ENCODE peak calls at places on chromosomes 11 and 22, in eight cellular contexts. U is ovary, L is tibial artery, C is heart left ventricle, B is HFFc6, W is neural progenitor cell, A is GM10248, F is esophagus squamous epithelium. D is an unnamed sample.

GRCh38 chr11:63599211-63600122 is 14.8 kb downstream of the PLAAT3 start:
- DNase-seq in B (peak), L (no peak), W (no peak), F (no peak), A (no peak), C (no peak), U (no peak), D (peak)

GRCh38 chr11:43747130-43747802 is 66.7 kb downstream of the HSD17B12 start:
- DNase-seq in F (no peak), A (no peak), W (no peak), B (no peak), L (no peak), C (no peak), U (no peak), D (no peak)

GRCh38 chr22:20813056-20813455 is 39.1 kb downstream of the SERPIND1 start:
- DNase-seq in F (no peak), C (no peak), B (no peak), A (no peak), W (no peak), U (no peak), L (no peak), D (no peak)

GRCh38 chr22:36285017-36285416 is 32.1 kb downstream of the APOL1 start:
- DNase-seq in B (no peak), U (peak), C (no peak), W (no peak), A (no peak), L (no peak), F (no peak), D (no peak)

GRCh38 chr22:45499746-45500145 is 2.9 kb upstream of the FBLN1 start:
- DNase-seq in U (peak), F (no peak), W (no peak), B (no peak), C (peak), A (no peak), L (peak), D (no peak)

GRCh38 chr11:15806217-15806616 is 550.1 kb downstream of the SOX6 start:
- DNase-seq in A (no peak), B (no peak), C (no peak), U (no peak), F (no peak), W (no peak), L (no peak), D (no peak)

GRCh38 chr11:86802601-86803051 is 2.3 kb downstream of the PRSS23 start:
- DNase-seq in B (peak), U (no peak), F (no peak), A (no peak), C (no peak), L (no peak), W (peak), D (peak)

GRCh38 chr11:110165039-110165438 is 71.8 kb downstream of the ZC3H12C start:
- DNase-seq in B (no peak), L (no peak), W (no peak), C (no peak), A (no peak), F (no peak), U (no peak), D (no peak)

GRCh38 chr11:16299884-16300778 is 56.2 kb downstream of the SOX6 start:
- DNase-seq in A (no peak), U (no peak), W (no peak), F (no peak), B (no peak), L (no peak), C (no peak), D (no peak)

GRCh38 chr11:45732343-45732742 is 66.9 kb upstream of the CHST1 start:
- DNase-seq in A (no peak), C (no peak), F (no peak), B (no peak), U (no peak), W (no peak), L (no peak), D (no peak)

GRCh38 chr22:50261615-50262459 is at the start of gene MAPK12:
- DNase-seq in F (no peak), W (peak), L (no peak), C (peak), U (peak), A (peak), B (no peak), D (no peak)

GRCh38 chr22:36113121-36113520 is 47.4 kb downstream of the APOL3 start:
- DNase-seq in B (no peak), C (no peak), W (no peak), F (no peak), U (no peak), L (no peak), A (no peak), D (no peak)

GRCh38 chr11:83951521-83951920 is 665.4 kb upstream of the CCDC90B start:
- DNase-seq in F (no peak), C (no peak), L (no peak), A (no peak), W (no peak), B (no peak), U (no peak), D (no peak)

GRCh38 chr22:27105142-27106025 is 448.0 kb downstream of the MIAT start:
- DNase-seq in U (peak), W (no peak), B (peak), A (no peak), C (peak), L (peak), F (no peak), D (peak)

GRCh38 chr11:45665206-45665932 is at the start of gene CHST1:
- DNase-seq in F (no peak), B (no peak), W (peak), U (peak), L (peak), A (no peak), C (peak), D (no peak)

GRCh38 chr11:61871158-61871597 is 20.2 kb downstream of the FADS3 start:
- DNase-seq in L (peak), F (no peak), A (peak), W (peak), B (peak), C (peak), U (peak), D (peak)

GRCh38 chr22:18905540-18906409 is at the start of gene DGCR6:
- DNase-seq in W (no peak), F (no peak), C (no peak), B (no peak), A (no peak), L (no peak), U (no peak), D (no peak)

GRCh38 chr11:124740277-124740882 is 638 bp downstream of the NRGN start:
- DNase-seq in W (peak), A (peak), L (no peak), C (peak), F (no peak), B (no peak), U (no peak), D (no peak)

GRCh38 chr11:6298605-6299004 is 21.7 kb downstream of the CAVIN3 start:
- DNase-seq in U (no peak), W (peak), F (no peak), A (no peak), B (peak), C (peak), L (no peak), D (no peak)

GRCh38 chr11:131904756-131905155 is 534.3 kb downstream of the NTM start:
- DNase-seq in W (peak), A (no peak), C (no peak), B (no peak), U (no peak), F (no peak), L (no peak), D (no peak)

GRCh38 chr11:117572129-117572528 is 224.9 kb downstream of the DSCAML1 start:
- DNase-seq in C (no peak), W (no peak), A (no peak), B (no peak), F (no peak), U (peak), L (no peak), D (no peak)

GRCh38 chr11:47216141-47216798 is 1.5 kb downstream of the DDB2 start:
- DNase-seq in B (peak), U (peak), L (peak), A (peak), F (no peak), C (peak), W (peak), D (no peak)
- TF ChIP-seq CTCF in B (peak), U (no peak), L (no peak), A (peak), F (no peak), C (no peak), W (peak), D (peak)

DNA sequence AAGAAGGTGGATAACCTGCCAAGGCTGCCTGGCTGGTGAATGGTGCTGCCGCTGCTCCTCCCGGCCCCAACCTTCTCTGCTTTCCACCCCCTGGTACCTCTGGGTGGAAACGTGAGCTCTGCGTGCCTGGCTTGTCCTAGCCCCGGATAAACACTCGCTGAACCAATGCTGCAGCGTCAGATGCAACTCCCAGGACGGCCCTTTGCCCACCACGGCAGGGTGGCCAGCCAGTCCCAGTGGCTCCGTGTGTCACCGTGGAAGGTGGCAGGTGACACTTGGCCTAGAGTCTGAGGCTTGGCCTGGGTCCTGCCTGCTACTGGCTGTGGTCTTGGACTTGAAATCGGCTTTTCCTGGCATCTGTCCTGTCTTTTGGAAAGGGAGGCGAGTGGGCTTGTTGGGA is 47.7 kb downstream of the TPCN2 start:
- DNase-seq in A (no peak), L (no peak), C (no peak), U (no peak), F (no peak), B (no peak), W (no peak), D (no peak)
- TF ChIP-seq CTCF in A (no peak), L (no peak), C (no peak), U (no peak), F (no peak), B (no peak), W (no peak), D (no peak)

GRCh38 chr11:72352859-72353551 is 81.3 kb downstream of the CLPB start:
- DNase-seq in F (no peak), L (no peak), B (peak), U (no peak), C (no peak), W (peak), A (peak), D (peak)
- TF ChIP-seq CTCF in F (no peak), L (no peak), B (peak), U (no peak), C (peak), W (peak), A (peak), D (peak)

DNA sequence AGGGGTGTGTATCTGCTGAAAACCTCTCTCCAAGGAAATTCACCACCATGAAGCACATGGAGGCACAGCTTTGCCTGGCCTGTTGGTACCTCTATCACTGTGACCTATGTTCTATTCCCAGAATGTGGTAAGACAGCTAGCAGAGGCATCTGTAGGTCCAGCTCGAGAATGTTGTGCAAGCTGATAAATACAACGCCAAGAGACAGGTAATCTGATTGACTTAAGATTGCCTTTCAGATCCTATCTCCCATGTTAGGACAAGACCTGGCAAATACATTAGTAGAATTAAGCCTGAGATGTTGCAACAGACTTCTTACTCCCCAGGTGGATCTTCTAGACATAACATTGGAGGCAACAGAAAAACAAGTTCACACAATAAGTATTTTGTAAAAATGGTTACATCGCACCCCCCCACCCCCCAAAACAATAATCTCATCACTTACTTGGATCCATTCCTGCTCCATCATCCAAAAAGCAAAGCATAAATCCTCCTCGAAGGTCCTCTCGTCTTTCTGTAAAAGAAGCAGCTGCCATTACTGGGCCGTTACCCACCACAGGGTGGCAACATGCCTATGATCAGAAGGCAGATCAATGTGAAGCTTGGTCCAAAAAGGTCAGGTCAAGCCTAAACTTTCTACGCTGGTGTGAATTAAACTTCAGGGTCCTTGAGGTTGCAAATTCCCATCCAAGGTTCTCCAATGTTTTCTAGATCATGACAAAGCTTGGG is 18.5 kb downstream of the MORC2 start:
- DNase-seq in L (no peak), C (no peak), W (no peak), A (no peak), U (no peak), F (no peak), B (no peak), D (no peak)
- TF ChIP-seq CTCF in L (no peak), C (no peak), W (no peak), A (no peak), U (no peak), F (no peak), B (peak), D (no peak)

DNA sequence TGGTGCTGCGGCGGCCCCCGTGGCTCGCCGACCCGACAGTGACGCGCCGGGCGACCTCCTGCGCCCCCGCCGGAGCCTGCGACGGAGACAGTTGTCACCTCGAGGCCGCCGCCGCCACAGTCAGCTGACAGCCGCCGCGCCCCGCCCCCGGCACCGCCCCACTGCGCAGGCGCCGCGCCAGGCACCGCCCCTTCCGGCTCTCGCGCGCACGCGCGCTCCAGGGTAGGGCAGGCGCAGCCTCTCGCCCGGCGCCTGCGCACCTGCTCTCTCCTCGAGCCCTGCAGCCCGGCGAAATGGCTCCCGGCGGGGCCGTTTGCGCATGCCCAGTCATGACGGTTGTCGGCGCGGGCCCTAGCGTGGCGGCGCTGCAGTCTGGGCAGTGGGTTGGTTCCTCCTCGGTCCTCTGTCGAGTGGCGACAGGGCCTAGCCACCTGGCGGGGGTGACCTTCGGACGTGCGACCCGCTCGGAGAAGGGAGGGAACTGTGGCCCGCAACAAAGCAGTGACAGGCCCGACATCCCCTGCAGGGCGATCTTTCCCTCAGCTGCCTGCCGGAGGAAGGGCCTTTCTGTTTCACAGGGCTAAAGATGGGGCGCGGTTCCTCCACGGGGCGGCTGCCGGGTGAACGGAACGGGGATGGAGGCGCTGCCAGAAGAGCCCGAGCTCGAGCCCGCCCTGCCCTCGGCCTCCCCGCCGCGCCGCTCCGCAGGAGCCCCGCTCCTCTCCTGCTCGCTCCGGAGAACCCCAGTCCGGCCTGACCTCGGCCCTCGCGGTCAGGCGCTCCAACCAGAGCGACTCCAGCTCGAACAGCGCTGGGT is at the start of gene TOLLIP:
- DNase-seq in A (peak), W (peak), C (peak), L (peak), F (peak), U (peak), B (peak), D (peak)
- TF ChIP-seq CTCF in A (peak), W (peak), C (peak), L (peak), F (peak), U (no peak), B (no peak), D (peak)

GRCh38 chr11:559020-559620 is 1.4 kb downstream of the LMNTD2 start:
- DNase-seq in F (no peak), C (no peak), L (no peak), B (no peak), A (no peak), W (no peak), U (no peak), D (no peak)
- TF ChIP-seq CTCF in F (no peak), C (no peak), L (no peak), B (peak), A (no peak), W (no peak), U (no peak), D (no peak)

GRCh38 chr11:111297696-111298095 is 650 bp upstream of the POU2AF3 start:
- DNase-seq in W (no peak), C (no peak), F (no peak), U (no peak), A (no peak), L (no peak), B (no peak), D (no peak)

GRCh38 chr11:111300569-111300968 is 2.2 kb downstream of the POU2AF3 start:
- DNase-seq in W (no peak), L (no peak), B (no peak), F (no peak), C (no peak), U (no peak), A (no peak), D (no peak)

GRCh38 chr11:111298466-111299110 is at the start of gene POU2AF3:
- DNase-seq in W (no peak), C (no peak), L (no peak), F (no peak), A (peak), B (no peak), U (no peak), D (no peak)

GRCh38 chr11:111301004-111301839 is 2.9 kb downstream of the POU2AF3 start:
- DNase-seq in L (no peak), U (no peak), W (no peak), A (no peak), C (no peak), B (no peak), F (no peak), D (no peak)

DNA sequence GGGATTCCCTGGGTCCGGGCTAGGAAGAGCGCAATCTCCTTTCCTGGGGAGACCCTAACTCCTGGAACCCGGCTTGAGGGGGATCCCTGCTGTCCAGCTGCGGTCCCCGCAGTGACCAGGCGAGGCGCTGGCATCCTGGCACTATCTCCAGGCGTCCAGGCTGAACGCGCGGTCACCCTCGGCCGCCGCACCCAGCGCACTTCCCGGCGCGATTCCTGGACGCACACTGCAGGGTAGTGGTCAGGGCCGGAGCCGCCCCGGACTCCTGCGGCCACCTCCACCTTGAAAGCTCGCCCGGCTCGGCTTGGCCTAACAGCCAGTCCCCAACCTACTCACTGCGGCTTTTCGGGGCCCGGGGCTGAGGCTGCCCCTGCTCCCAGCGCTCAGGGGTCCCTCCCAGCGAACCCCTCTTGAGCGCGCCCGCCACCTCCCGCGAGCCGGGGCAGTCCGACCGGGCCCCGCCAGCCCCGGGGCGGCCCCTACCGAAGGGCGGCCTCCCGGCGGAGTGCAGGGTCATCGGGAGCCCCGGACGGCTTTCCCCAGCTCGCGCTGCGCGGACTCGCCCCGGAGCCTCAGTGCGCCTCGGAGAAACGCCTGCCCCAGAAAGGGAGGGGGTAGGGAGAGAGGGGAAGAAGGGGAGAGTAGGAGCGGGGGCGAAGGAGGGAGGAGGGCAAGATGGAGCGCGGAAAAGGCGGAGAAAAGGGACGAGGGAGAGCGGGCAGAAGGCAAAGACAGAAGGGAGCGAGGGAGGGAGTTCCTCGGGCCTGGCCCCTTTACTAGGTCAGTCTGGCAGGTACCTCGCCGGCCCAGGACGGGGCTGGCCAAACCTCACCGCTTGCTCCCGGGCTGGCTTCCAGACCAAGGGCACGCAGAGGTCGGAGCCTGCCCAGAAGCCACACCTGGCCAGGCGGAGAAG is 1.0 kb downstream of the POU2AF3 start:
- DNase-seq in B (peak), W (peak), L (peak), A (peak), F (no peak), U (peak), C (peak), D (no peak)
- TF ChIP-seq CTCF in B (peak), W (peak), L (peak), A (peak), F (peak), U (peak), C (peak), D (peak)

GRCh38 chr11:71454470-71455113 is 1.6 kb downstream of the NADSYN1 start:
- DNase-seq in L (no peak), F (no peak), C (no peak), B (no peak), U (no peak), W (no peak), A (no peak), D (no peak)
- TF ChIP-seq CTCF in L (no peak), F (no peak), C (no peak), B (no peak), U (no peak), W (no peak), A (no peak), D (no peak)

GRCh38 chr11:91067666-91068065 is 844.8 kb upstream of the CHORDC1 start:
- DNase-seq in B (no peak), U (no peak), F (no peak), A (no peak), W (no peak), L (no peak), C (no peak), D (no peak)

DNA sequence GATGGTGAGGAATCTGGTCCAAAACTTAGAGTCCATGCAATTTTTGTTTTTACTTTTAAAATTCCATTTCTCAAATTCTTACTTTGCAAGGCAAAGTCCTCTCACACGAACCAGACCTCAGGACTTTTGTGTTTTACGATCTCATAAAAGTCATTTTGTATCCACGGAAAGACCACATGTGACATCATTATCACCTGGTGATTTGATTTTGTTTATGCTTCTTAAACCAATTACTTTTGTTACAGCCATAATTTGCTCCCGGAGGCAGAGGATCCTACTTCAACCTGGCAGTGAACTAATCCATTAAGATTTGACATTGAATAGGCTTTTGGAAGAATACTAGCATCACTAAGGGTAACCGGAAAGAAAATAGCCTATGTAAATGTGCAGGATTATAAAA is 843.8 kb upstream of the CHORDC1 start:
- DNase-seq in A (no peak), L (no peak), C (no peak), U (no peak), W (no peak), B (no peak), F (no peak), D (no peak)
- TF ChIP-seq CTCF in A (no peak), L (no peak), C (no peak), U (no peak), W (no peak), B (no peak), F (no peak), D (no peak)